ENCODE peak calls at places on chromosomes 11 and 22, in four cellular contexts. One of them, this sample, is unnamed.

GRCh38 chr11:68854273-68854958 is 12.7 kb upstream of the CPT1A start:
- DNase-seq in IMR-90: no peak
- DNase-seq in mammary epithelial cell: no peak
- DNase-seq in neural progenitor cell: peak; percentile 36
- DNase-seq in this sample: no peak

GRCh38 chr11:135033545-135033944 is 621.5 kb upstream of the B3GAT1 start:
- DNase-seq in IMR-90: no peak
- DNase-seq in mammary epithelial cell: no peak
- DNase-seq in neural progenitor cell: peak; percentile 76
- DNase-seq in this sample: peak; percentile 79

GRCh38 chr11:9875862-9876261 is 212.0 kb downstream of the SWAP70 start:
- DNase-seq in IMR-90: no peak
- DNase-seq in mammary epithelial cell: no peak
- DNase-seq in neural progenitor cell: no peak
- DNase-seq in this sample: no peak

GRCh38 chr11:75263944-75264349 is 23.4 kb downstream of the TPBGL start:
- DNase-seq in IMR-90: peak; percentile 12
- DNase-seq in mammary epithelial cell: no peak
- DNase-seq in neural progenitor cell: peak; percentile 1
- DNase-seq in this sample: no peak

GRCh38 chr11:126424471-126425039 is 69.1 kb downstream of the ST3GAL4 start:
- DNase-seq in IMR-90: no peak
- DNase-seq in mammary epithelial cell: no peak
- DNase-seq in neural progenitor cell: no peak
- DNase-seq in this sample: no peak

GRCh38 chr11:8070417-8071101 is 10.5 kb upstream of the TUB start:
- DNase-seq in IMR-90: peak; percentile 61
- DNase-seq in mammary epithelial cell: peak; percentile 27
- DNase-seq in neural progenitor cell: peak; percentile 45
- DNase-seq in this sample: no peak

GRCh38 chr22:31937328-31937727 is 7.0 kb upstream of the YWHAH start:
- DNase-seq in IMR-90: no peak
- DNase-seq in mammary epithelial cell: no peak
- DNase-seq in neural progenitor cell: no peak
- DNase-seq in this sample: no peak

GRCh38 chr11:720642-721346 is 14.8 kb downstream of the EPS8L2 start:
- DNase-seq in IMR-90: peak; percentile 29
- DNase-seq in mammary epithelial cell: peak; percentile 22
- DNase-seq in neural progenitor cell: peak; percentile 91
- DNase-seq in this sample: peak; percentile 94

GRCh38 chr11:71206186-71206585 is 46.2 kb downstream of the SHANK2 start:
- DNase-seq in IMR-90: peak; percentile 66
- DNase-seq in mammary epithelial cell: no peak
- DNase-seq in neural progenitor cell: peak; percentile 45
- DNase-seq in this sample: no peak

GRCh38 chr11:107876141-107876540 is 17.6 kb upstream of the SLC35F2 start:
- DNase-seq in IMR-90: no peak
- DNase-seq in mammary epithelial cell: no peak
- DNase-seq in neural progenitor cell: no peak
- DNase-seq in this sample: no peak

GRCh38 chr11:126173257-126173656 is 38.2 kb downstream of the RPUSD4 start:
- DNase-seq in IMR-90: no peak
- DNase-seq in mammary epithelial cell: no peak
- DNase-seq in neural progenitor cell: no peak
- DNase-seq in this sample: no peak

GRCh38 chr11:121722431-121723256 is 269.9 kb upstream of the SORL1-AS1 start:
- DNase-seq in IMR-90: peak; percentile 89
- DNase-seq in mammary epithelial cell: peak; percentile 22
- DNase-seq in neural progenitor cell: peak; percentile 82
- DNase-seq in this sample: peak; percentile 84

GRCh38 chr11:8289426-8290047 is 25.9 kb upstream of the LMO1 start:
- DNase-seq in IMR-90: no peak
- DNase-seq in mammary epithelial cell: no peak
- DNase-seq in neural progenitor cell: peak; percentile 76
- DNase-seq in this sample: peak; percentile 17

GRCh38 chr11:34028407-34028804 is 23.1 kb upstream of the CAPRIN1 start:
- DNase-seq in IMR-90: peak; percentile 8
- DNase-seq in mammary epithelial cell: no peak
- DNase-seq in neural progenitor cell: no peak
- DNase-seq in this sample: no peak

GRCh38 chr11:100354736-100355135 is 332.4 kb upstream of the ARHGAP42 start:
- DNase-seq in IMR-90: no peak
- DNase-seq in mammary epithelial cell: peak; percentile 34
- DNase-seq in neural progenitor cell: no peak
- DNase-seq in this sample: no peak

GRCh38 chr11:95563859-95564258 is 225.7 kb downstream of the FAM76B start:
- DNase-seq in IMR-90: no peak
- DNase-seq in mammary epithelial cell: no peak
- DNase-seq in neural progenitor cell: no peak
- DNase-seq in this sample: no peak

GRCh38 chr11:72221386-72221785 is 3.2 kb upstream of the INPPL1 start:
- DNase-seq in IMR-90: no peak
- DNase-seq in mammary epithelial cell: no peak
- DNase-seq in neural progenitor cell: no peak
- DNase-seq in this sample: peak; percentile 25

GRCh38 chr11:9574556-9574805 is 1.0 kb downstream of the WEE1 start:
- DNase-seq in IMR-90: no peak
- DNase-seq in mammary epithelial cell: no peak
- DNase-seq in neural progenitor cell: peak; percentile 67
- DNase-seq in this sample: no peak

GRCh38 chr11:112999518-112999917 is 38.3 kb downstream of the NCAM1 start:
- DNase-seq in IMR-90: no peak
- DNase-seq in mammary epithelial cell: peak; percentile 60
- DNase-seq in neural progenitor cell: no peak
- DNase-seq in this sample: no peak

GRCh38 chr11:67197606-67198005 is 68.7 kb upstream of the GRK2 start:
- DNase-seq in IMR-90: no peak
- DNase-seq in mammary epithelial cell: no peak
- DNase-seq in neural progenitor cell: no peak
- DNase-seq in this sample: no peak

GRCh38 chr11:114617157-114618124 is 21.9 kb upstream of the NXPE4 start:
- DNase-seq in IMR-90: no peak
- DNase-seq in mammary epithelial cell: no peak
- DNase-seq in neural progenitor cell: no peak
- DNase-seq in this sample: no peak

GRCh38 chr11:130555251-130555841 is 106.9 kb downstream of the ADAMTS15 start:
- DNase-seq in IMR-90: no peak
- DNase-seq in mammary epithelial cell: no peak
- DNase-seq in neural progenitor cell: no peak
- DNase-seq in this sample: no peak

GRCh38 chr11:60860943-60861342 is 5.2 kb upstream of the PTGDR2 start:
- DNase-seq in IMR-90: no peak
- DNase-seq in mammary epithelial cell: no peak
- DNase-seq in neural progenitor cell: no peak
- DNase-seq in this sample: no peak

GRCh38 chr11:123740787-123741158 is 687 bp downstream of the ZNF202 start:
- DNase-seq in IMR-90: no peak
- DNase-seq in mammary epithelial cell: peak; percentile 8
- DNase-seq in neural progenitor cell: no peak
- DNase-seq in this sample: no peak

GRCh38 chr11:2810401-2811205 is 75.0 kb downstream of the CDKN1C start:
- DNase-seq in IMR-90: no peak
- DNase-seq in mammary epithelial cell: no peak
- DNase-seq in neural progenitor cell: no peak
- DNase-seq in this sample: no peak

GRCh38 chr11:3088806-3089205 is 31.6 kb upstream of the CARS1 start:
- DNase-seq in IMR-90: no peak
- DNase-seq in mammary epithelial cell: no peak
- DNase-seq in neural progenitor cell: no peak
- DNase-seq in this sample: no peak

GRCh38 chr22:30947821-30948454 is 20.6 kb downstream of the MORC2 start:
- DNase-seq in IMR-90: peak; percentile 70
- DNase-seq in mammary epithelial cell: peak; percentile 64
- DNase-seq in neural progenitor cell: peak; percentile 56
- DNase-seq in this sample: no peak

GRCh38 chr11:86938900-86939880 is 16.0 kb downstream of the FZD4 start:
- DNase-seq in IMR-90: peak; percentile 68
- DNase-seq in mammary epithelial cell: peak; percentile 31
- DNase-seq in neural progenitor cell: peak; percentile 58
- DNase-seq in this sample: no peak

GRCh38 chr11:14261094-14261493 is 97.9 kb downstream of the RRAS2 start:
- DNase-seq in IMR-90: no peak
- DNase-seq in mammary epithelial cell: no peak
- DNase-seq in neural progenitor cell: no peak
- DNase-seq in this sample: no peak

GRCh38 chr11:30605036-30605435 is 18.9 kb upstream of the MPPED2 start:
- DNase-seq in IMR-90: no peak
- DNase-seq in mammary epithelial cell: no peak
- DNase-seq in neural progenitor cell: no peak
- DNase-seq in this sample: no peak

GRCh38 chr11:74877132-74877531 is 71.8 kb downstream of the XRRA1 start:
- DNase-seq in IMR-90: peak; percentile 12
- DNase-seq in mammary epithelial cell: no peak
- DNase-seq in neural progenitor cell: no peak
- DNase-seq in this sample: no peak

GRCh38 chr22:23063539-23064380 is 6.6 kb upstream of the GNAZ start:
- DNase-seq in IMR-90: no peak
- DNase-seq in mammary epithelial cell: no peak
- DNase-seq in neural progenitor cell: no peak
- DNase-seq in this sample: peak; percentile 20

GRCh38 chr11:32751381-32751780 is 43.1 kb downstream of the CCDC73 start:
- DNase-seq in IMR-90: no peak
- DNase-seq in mammary epithelial cell: no peak
- DNase-seq in neural progenitor cell: no peak
- DNase-seq in this sample: peak; percentile 45

GRCh38 chr11:44601471-44602370 is 36.3 kb downstream of the CD82 start:
- DNase-seq in IMR-90: no peak
- DNase-seq in mammary epithelial cell: no peak
- DNase-seq in neural progenitor cell: no peak
- DNase-seq in this sample: no peak

GRCh38 chr11:74255741-74256369 is 55.6 kb downstream of the P4HA3 start:
- DNase-seq in IMR-90: peak; percentile 63
- DNase-seq in mammary epithelial cell: peak; percentile 50
- DNase-seq in neural progenitor cell: peak; percentile 66
- DNase-seq in this sample: peak; percentile 40

GRCh38 chr11:120055646-120056045 is 82.3 kb downstream of the TRIM29 start:
- DNase-seq in IMR-90: no peak
- DNase-seq in mammary epithelial cell: peak; percentile 93
- DNase-seq in neural progenitor cell: peak; percentile 62
- DNase-seq in this sample: peak; percentile 41
- H2AFZ ChIP-seq in IMR-90: no peak overlapping the region
- H2AFZ ChIP-seq in mammary epithelial cell: peak overlapping the region; percentile 86
- H2AFZ ChIP-seq in neural progenitor cell: peak overlapping the region; percentile 32
- H2AFZ ChIP-seq in this sample: no peak overlapping the region

GRCh38 chr11:117817213-117818035 is 7.1 kb downstream of the FXYD2 start:
- DNase-seq in IMR-90: peak; percentile 65
- DNase-seq in mammary epithelial cell: peak; percentile 63
- DNase-seq in neural progenitor cell: peak; percentile 89
- DNase-seq in this sample: peak; percentile 90
- H2AFZ ChIP-seq in IMR-90: peak overlapping the region; percentile 84
- H2AFZ ChIP-seq in mammary epithelial cell: peak overlapping the region; percentile 83
- H2AFZ ChIP-seq in neural progenitor cell: peak overlapping the region; percentile 92
- H2AFZ ChIP-seq in this sample: peak overlapping the region; percentile 60

DNA sequence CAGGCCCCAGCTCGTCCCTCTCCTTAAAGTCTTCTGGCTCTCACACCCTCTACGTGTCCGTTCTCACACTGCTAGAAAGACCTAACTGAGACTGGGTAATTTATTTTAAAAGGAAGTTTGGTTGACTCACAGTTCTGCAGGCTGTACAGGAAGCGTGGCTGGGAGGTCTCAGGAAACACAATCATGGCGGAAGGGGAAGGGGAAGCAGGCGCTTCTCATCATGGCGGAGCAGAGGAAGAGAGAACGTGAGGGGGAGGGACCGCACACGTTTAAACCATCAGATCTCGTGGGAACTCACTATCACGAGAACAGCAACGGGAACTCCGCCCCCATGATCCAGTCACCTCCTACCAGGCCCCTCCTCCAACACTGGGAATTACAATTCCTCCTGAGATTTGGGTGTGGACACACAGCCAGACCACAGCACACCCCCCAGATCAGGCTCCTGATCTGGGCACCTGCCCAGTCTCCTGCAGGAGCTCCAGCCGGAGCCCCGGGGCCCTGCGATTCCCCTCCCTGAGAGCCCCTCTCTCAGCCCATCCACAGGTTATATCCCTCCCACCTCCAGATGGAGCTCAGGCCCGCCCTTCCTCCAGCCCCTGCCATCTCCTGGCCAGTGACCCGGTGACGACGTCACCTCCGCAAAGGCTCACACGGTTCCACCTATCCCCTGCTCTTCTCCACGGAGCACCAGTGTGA is 170.2 kb downstream of the BRD1 start:
- DNase-seq in IMR-90: no peak
- DNase-seq in mammary epithelial cell: no peak
- DNase-seq in neural progenitor cell: no peak
- DNase-seq in this sample: no peak
- H2AFZ ChIP-seq in IMR-90: no peak overlapping the region
- H2AFZ ChIP-seq in mammary epithelial cell: no peak overlapping the region
- H2AFZ ChIP-seq in neural progenitor cell: no peak overlapping the region
- H2AFZ ChIP-seq in this sample: no peak overlapping the region

GRCh38 chr11:90846628-90847027 is 623.8 kb upstream of the CHORDC1 start:
- DNase-seq in IMR-90: no peak
- DNase-seq in mammary epithelial cell: no peak
- DNase-seq in neural progenitor cell: no peak
- DNase-seq in this sample: no peak

GRCh38 chr11:90849278-90849677 is 626.4 kb upstream of the CHORDC1 start:
- DNase-seq in IMR-90: no peak
- DNase-seq in mammary epithelial cell: no peak
- DNase-seq in neural progenitor cell: no peak
- DNase-seq in this sample: no peak

GRCh38 chr11:90847268-90847886 is 624.5 kb upstream of the CHORDC1 start:
- DNase-seq in IMR-90: no peak
- DNase-seq in mammary epithelial cell: no peak
- DNase-seq in neural progenitor cell: no peak
- DNase-seq in this sample: no peak

GRCh38 chr11:90845799-90846198 is 623.0 kb upstream of the CHORDC1 start:
- DNase-seq in IMR-90: no peak
- DNase-seq in mammary epithelial cell: no peak
- DNase-seq in neural progenitor cell: no peak
- DNase-seq in this sample: no peak

DNA sequence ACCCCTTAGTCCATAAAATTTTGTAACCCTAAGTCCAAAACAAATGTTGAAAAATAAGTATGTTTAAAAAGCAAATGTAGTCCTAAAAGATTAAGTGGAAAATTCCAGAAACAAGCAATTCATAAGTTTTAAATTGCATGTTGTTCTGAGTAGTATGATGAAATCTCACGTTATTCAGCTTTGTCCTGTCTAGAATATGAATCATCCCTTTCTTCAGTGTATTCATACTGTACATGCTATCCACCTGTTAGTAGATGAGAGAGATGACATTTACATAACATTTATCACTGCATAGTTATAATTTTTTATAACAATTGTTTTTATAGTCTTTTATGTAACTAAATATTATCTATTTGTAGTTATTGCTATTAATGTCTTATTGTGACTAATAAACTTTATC is 622.3 kb upstream of the CHORDC1 start:
- DNase-seq in IMR-90: no peak
- DNase-seq in mammary epithelial cell: peak; percentile 32
- DNase-seq in neural progenitor cell: no peak
- DNase-seq in this sample: no peak
- H2AFZ ChIP-seq in IMR-90: no peak overlapping the region
- H2AFZ ChIP-seq in mammary epithelial cell: peak overlapping the region; percentile 7
- H2AFZ ChIP-seq in neural progenitor cell: no peak overlapping the region
- H2AFZ ChIP-seq in this sample: no peak overlapping the region

GRCh38 chr11:16028406-16028805 is 327.9 kb downstream of the SOX6 start:
- DNase-seq in IMR-90: peak; percentile 45
- DNase-seq in mammary epithelial cell: no peak
- DNase-seq in neural progenitor cell: no peak
- DNase-seq in this sample: no peak
- H2AFZ ChIP-seq in IMR-90: no peak overlapping the region
- H2AFZ ChIP-seq in mammary epithelial cell: no peak overlapping the region
- H2AFZ ChIP-seq in neural progenitor cell: no peak overlapping the region
- H2AFZ ChIP-seq in this sample: no peak overlapping the region